ENCODE peak calls at places on chromosomes 1 and 21, in nine cellular contexts. H is foreskin fibroblast; G is activated CD4-positive, alpha-beta T cell treated with anti-CD3 and anti-CD28 coated beads, Interleukin-2, amount 50 U/mL, for 1 hour; O is EL; U is left lung; Q is T47D; Y is RCC 7860; C is ecto neural progenitor cell; W is head of caudate nucleus. D is an unnamed sample.

GRCh38 chr1:211625040-211625439 is 46.1 kb upstream of the SLC30A1 start:
- DNase-seq in W (peak), C (no peak), H (no peak), U (no peak), G (peak), Q (peak), Y (no peak), O (peak), D (no peak)

GRCh38 chr1:64623750-64624445 is 121.0 kb upstream of the RAVER2 start:
- DNase-seq in H (no peak), U (no peak), Y (peak), Q (no peak), C (no peak), W (no peak), O (peak), G (no peak), D (no peak)

GRCh38 chr21:32140212-32141008 is 138.4 kb downstream of the MIS18A start:
- DNase-seq in O (no peak), U (no peak), C (peak), W (no peak), G (no peak), H (no peak), Y (no peak), Q (no peak), D (no peak)

GRCh38 chr1:147534386-147534785 is 6.9 kb upstream of the BCL9 start:
- DNase-seq in H (no peak), Q (no peak), Y (no peak), U (no peak), C (no peak), O (peak), G (no peak), W (no peak), D (no peak)

GRCh38 chr1:228794173-228794572 is 58.9 kb downstream of the RHOU start:
- DNase-seq in Y (no peak), W (no peak), U (no peak), C (no peak), H (no peak), O (no peak), Q (no peak), G (no peak), D (no peak)

GRCh38 chr1:39701092-39701460 is 9.8 kb upstream of the HPCAL4 start:
- DNase-seq in C (no peak), W (no peak), U (no peak), Y (no peak), H (no peak), O (peak), Q (no peak), G (no peak), D (no peak)

GRCh38 chr1:23720256-23720995 is 22.8 kb upstream of the ELOA start:
- DNase-seq in W (no peak), Y (no peak), Q (no peak), O (peak), U (no peak), C (no peak), H (peak), G (no peak), D (no peak)

GRCh38 chr1:190477687-190478192 is at the start of gene BRINP3:
- DNase-seq in Q (peak), C (no peak), U (no peak), W (no peak), H (no peak), O (no peak), Y (no peak), G (no peak), D (no peak)

GRCh38 chr1:62237361-62237760 is 42.7 kb downstream of the L1TD1 start:
- DNase-seq in C (no peak), U (no peak), Y (no peak), W (no peak), Q (no peak), H (no peak), O (peak), G (no peak), D (no peak)

GRCh38 chr1:214338212-214338611 is 57.3 kb downstream of the SMYD2 start:
- DNase-seq in Y (no peak), H (no peak), O (no peak), U (no peak), W (no peak), Q (no peak), G (no peak), C (no peak), D (no peak)

GRCh38 chr1:67194209-67194863 is 28.1 kb downstream of the IL23R start:
- DNase-seq in W (no peak), H (no peak), Y (no peak), O (no peak), U (no peak), Q (no peak), G (no peak), C (peak), D (no peak)

GRCh38 chr1:240084749-240085148 is 6.9 kb upstream of the FMN2 start:
- DNase-seq in U (no peak), H (no peak), C (no peak), Y (no peak), W (no peak), G (no peak), O (no peak), Q (no peak), D (no peak)

GRCh38 chr1:172951728-172952365 is 98.9 kb downstream of the TNFSF18 start:
- DNase-seq in Y (no peak), Q (no peak), U (no peak), O (peak), C (no peak), H (peak), G (no peak), W (no peak), D (no peak)

GRCh38 chr1:25569599-25570458 is 26.4 kb downstream of the LDLRAP1 start:
- DNase-seq in W (no peak), G (no peak), Q (no peak), H (no peak), Y (no peak), C (no peak), U (no peak), O (no peak), D (peak)

GRCh38 chr1:75134656-75134938 is 409 bp downstream of the LHX8 start:
- DNase-seq in O (no peak), Q (peak), W (no peak), Y (no peak), G (no peak), C (no peak), H (no peak), U (no peak), D (no peak)

GRCh38 chr1:198201956-198202784 is 45.4 kb downstream of the NEK7 start:
- DNase-seq in O (no peak), U (no peak), W (no peak), Q (no peak), C (no peak), G (no peak), Y (no peak), H (no peak), D (no peak)

GRCh38 chr1:162111572-162111971 is 42.1 kb downstream of the NOS1AP start:
- DNase-seq in Y (no peak), W (no peak), C (no peak), G (no peak), O (peak), U (no peak), H (no peak), Q (no peak), D (no peak)

GRCh38 chr1:208165659-208166058 is 78.5 kb downstream of the PLXNA2 start:
- DNase-seq in Q (no peak), C (no peak), O (peak), H (peak), U (no peak), Y (no peak), W (no peak), G (no peak), D (no peak)